ENCODE peak calls at places on chromosomes 11 and 22, in seven cellular contexts. E is left lung, V is hepatocyte, W is lower lobe of right lung, H is colonic mucosa, O is heart left ventricle, L is lung. P is an unnamed sample. For H3K27me3, the result is how much of the 10 kb centered on the place peaks cover.

GRCh38 chr11:33701831-33702230 is 1.2 kb upstream of the C11orf91 start:
- DNase-seq in E (no peak), V (no peak), W (no peak), H (no peak), O (peak), L (no peak), P (peak)

GRCh38 chr11:69172674-69173073 is 16.9 kb downstream of the SMIM38 start:
- DNase-seq in E (no peak), V (no peak), W (no peak), H (no peak), O (no peak), L (no peak), P (peak)

GRCh38 chr22:36773935-36774334 is 2.0 kb downstream of the IFT27 start:
- DNase-seq in E (no peak), V (peak), W (no peak), H (no peak), O (no peak), L (no peak), P (peak)

GRCh38 chr22:36329217-36330078 is 58.3 kb downstream of the MYH9 start:
- DNase-seq in E (peak), V (peak), W (peak), H (peak), O (peak), L (peak), P (peak)

GRCh38 chr22:39284142-39284980 is 35.1 kb downstream of the RPL3 start:
- DNase-seq in E (no peak), V (no peak), W (no peak), H (no peak), O (no peak), L (no peak), P (no peak)

GRCh38 chr11:28566643-28567042 is 458.5 kb downstream of the METTL15 start:
- DNase-seq in E (peak), V (peak), W (peak), H (peak), O (peak), L (peak), P (peak)

GRCh38 chr11:73854680-73855079 is 22.0 kb downstream of the COA4 start:
- DNase-seq in E (no peak), V (no peak), W (no peak), H (no peak), O (no peak), L (no peak), P (peak)

GRCh38 chr11:73974611-73975478 is 7.8 kb downstream of the UCP2 start:
- DNase-seq in E (no peak), V (no peak), W (no peak), H (peak), O (no peak), L (no peak), P (no peak)

GRCh38 chr11:118522571-118523072 is 4.7 kb upstream of the TTC36 start:
- DNase-seq in E (no peak), V (peak), W (no peak), H (no peak), O (no peak), L (no peak), P (peak)

GRCh38 chr22:19814428-19814827 is 40.2 kb downstream of the GNB1L start:
- DNase-seq in E (no peak), V (no peak), W (no peak), H (no peak), O (no peak), L (no peak), P (no peak)

DNA sequence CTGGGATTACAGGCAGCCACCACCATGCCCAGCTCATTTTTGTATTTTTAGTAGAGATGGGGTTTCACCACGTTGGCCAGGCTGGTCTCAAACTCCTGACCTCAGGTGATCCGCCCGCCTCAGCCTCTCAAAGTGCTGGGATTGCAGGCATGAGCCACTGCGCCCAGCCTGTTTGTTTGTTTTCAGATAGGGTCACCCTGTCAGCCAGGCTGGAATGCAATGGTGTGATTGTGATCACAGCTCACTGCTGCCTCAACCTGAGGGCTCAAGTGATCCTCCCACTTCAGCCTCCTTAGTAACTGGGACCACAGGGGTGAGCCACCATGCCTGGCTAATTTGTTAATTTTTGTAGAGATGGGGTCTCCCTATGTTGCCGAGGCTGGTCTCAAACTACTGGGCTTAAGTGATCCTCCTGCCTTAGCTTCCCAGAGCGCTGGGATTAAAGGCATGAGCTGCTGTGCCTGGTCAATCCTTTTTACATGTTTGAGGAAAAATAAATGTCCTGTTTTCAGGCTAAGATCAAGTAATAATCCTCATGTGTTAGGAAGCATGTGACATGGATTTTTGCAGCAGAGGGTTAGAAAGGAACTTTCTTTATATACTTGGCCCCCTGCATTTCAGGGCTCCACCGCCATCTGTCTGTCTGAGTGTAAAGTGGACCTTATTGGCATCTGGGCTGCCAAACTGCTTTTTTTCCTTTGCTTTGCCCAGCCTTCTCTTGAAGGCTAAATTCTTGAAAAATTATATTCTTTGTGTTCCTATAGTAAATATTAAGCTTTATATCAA is 4.8 kb upstream of the SLC3A2 start:
- DNase-seq in E (no peak), V (no peak), W (peak), H (no peak), O (no peak), L (no peak), P (no peak)
- TF ChIP-seq CTCF in E (no peak), V (no peak), W (no peak), H (no peak), O (no peak), L (no peak), P (no peak)

GRCh38 chr11:119977881-119978280 is 160.0 kb downstream of the TRIM29 start:
- DNase-seq in E (no peak), V (no peak), W (no peak), H (no peak), O (no peak), L (no peak), P (no peak)

GRCh38 chr11:119976805-119977583 is 160.9 kb downstream of the TRIM29 start:
- DNase-seq in E (no peak), V (peak), W (no peak), H (no peak), O (no peak), L (no peak), P (no peak)

GRCh38 chr11:119975561-119976152 is 162.3 kb downstream of the TRIM29 start:
- DNase-seq in E (no peak), V (no peak), W (no peak), H (no peak), O (no peak), L (no peak), P (no peak)

GRCh38 chr11:119979716-119980115 is 158.2 kb downstream of the TRIM29 start:
- DNase-seq in E (no peak), V (no peak), W (no peak), H (no peak), O (no peak), L (no peak), P (no peak)

DNA sequence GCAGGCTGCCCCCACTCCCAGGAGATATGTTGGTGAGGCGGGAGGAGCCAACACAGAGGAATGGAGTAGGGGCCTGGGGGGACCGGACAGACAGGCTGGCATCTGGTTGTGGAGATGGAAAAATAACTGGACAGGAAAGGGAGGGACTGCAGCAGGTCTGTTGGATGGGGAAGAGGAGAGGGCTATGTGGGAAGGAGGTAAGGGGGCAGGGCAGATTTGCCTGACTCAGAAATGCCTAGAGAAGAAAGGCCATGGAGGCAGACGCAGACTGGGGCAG is 160.4 kb downstream of the TRIM29 start:
- DNase-seq in E (no peak), V (no peak), W (no peak), H (no peak), O (no peak), L (no peak), P (no peak)
- H3K27me3 ChIP-seq in E (half or more), V (under half), W (under half), H (under half), O (under half), L (under half), P (under half)

DNA sequence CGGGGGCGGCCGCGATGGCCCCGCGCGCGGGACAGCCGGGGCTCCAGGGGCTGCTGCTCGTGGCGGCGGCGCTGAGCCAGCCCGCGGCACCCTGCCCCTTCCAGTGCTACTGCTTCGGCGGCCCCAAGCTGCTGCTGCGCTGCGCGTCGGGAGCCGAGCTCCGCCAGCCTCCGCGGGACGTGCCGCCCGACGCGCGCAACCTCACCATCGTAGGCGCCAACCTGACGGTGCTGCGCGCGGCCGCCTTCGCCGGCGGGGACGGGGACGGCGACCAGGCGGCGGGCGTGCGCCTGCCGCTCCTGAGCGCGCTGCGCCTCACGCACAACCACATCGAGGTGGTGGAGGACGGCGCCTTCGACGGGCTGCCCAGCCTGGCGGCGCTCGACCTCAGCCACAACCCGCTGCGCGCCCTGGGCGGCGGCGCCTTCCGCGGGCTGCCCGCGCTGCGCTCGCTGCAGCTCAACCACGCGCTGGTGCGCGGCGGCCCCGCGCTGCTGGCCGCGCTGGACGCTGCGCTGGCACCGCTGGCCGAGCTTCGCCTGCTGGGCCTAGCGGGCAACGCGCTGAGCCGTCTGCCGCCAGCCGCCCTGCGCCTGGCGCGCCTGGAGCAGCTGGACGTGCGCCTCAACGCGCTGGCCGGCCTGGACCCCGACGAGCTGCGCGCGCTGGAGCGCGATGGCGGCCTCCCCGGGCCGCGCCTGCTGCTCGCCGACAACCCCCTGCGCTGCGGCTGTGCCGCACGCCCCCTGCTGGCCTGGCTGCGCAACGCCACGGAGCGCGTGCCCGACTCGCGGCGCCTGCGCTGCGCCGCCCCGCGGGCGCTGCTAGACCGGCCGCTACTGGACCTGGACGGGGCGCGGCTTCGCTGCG is 697 bp downstream of the TPBGL start:
- DNase-seq in E (peak), V (peak), W (peak), H (peak), O (peak), L (peak), P (peak)
- H3K4me3 ChIP-seq in E (peak), V (peak), W (peak), H (peak), O (peak), L (peak), P (peak)

DNA sequence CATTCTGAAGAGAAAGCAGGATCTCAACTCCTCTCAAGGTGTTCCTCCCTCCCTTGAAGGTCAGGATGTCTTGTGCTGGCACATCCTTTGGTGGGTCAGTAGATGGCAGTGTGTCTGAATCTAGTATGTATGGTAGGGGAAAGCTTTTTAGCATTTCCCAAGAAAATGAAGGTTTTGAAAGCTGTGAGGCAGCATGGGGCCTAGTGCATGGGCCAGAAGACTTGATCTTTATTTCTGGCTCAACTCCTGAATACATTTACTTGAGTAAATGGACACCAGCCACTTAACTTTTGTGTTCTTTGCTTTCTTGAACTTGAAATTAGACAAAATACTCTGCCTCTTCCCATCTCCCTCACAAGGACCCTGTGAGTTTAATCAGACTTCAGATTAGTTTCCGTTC is 289.0 kb downstream of the CASP12 start:
- DNase-seq in E (no peak), V (peak), W (no peak), H (peak), O (no peak), L (no peak), P (peak)
- TF ChIP-seq CTCF in E (peak), V (peak), W (peak), H (peak), O (peak), L (peak), P (peak)

GRCh38 chr11:31690516-31690915 is 120.6 kb downstream of the PAX6 start:
- DNase-seq in E (no peak), V (no peak), W (no peak), H (no peak), O (no peak), L (no peak), P (no peak)
- H3K27me3 ChIP-seq in E (under half), V (under half), W (under half), H (under half), O (under half), L (under half), P (under half)

GRCh38 chr11:47376183-47376542 is 2.2 kb downstream of the SPI1 start:
- DNase-seq in E (no peak), V (no peak), W (no peak), H (no peak), O (no peak), L (no peak), P (no peak)

GRCh38 chr11:47373876-47374820 is 4.2 kb downstream of the SPI1 start:
- DNase-seq in E (peak), V (peak), W (peak), H (peak), O (peak), L (peak), P (peak)

GRCh38 chr11:47376543-47377371 is 1.6 kb downstream of the SPI1 start:
- DNase-seq in E (peak), V (no peak), W (peak), H (no peak), O (no peak), L (peak), P (no peak)

GRCh38 chr11:47375020-47375419 is 3.3 kb downstream of the SPI1 start:
- DNase-seq in E (no peak), V (no peak), W (no peak), H (no peak), O (no peak), L (no peak), P (no peak)

DNA sequence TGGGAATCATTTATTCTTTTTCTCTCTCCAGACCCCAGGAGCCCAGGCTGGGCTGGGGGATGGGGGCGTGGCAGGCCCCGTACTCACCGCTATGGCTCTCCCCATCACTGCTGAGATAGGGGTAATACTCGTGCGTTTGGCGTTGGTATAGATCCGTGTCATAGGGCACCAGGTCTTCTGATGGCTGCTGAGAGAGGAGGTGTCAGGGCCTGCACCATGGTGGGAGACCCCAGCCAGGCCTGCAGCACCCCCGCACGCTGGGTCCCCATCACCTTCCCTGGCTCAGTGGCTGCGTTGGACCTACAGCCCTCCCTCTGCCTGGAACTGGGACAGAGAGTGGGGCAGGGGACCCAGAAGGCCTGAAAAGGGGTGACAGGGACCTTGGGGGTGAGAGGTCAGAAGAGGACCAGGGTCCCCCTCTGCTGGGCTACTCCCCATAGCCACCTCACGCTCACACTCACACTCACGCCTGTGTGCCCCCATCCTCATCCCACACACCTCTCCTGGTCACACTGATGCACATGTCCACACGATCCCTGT is 2.7 kb downstream of the SPI1 start:
- DNase-seq in E (no peak), V (no peak), W (no peak), H (no peak), O (no peak), L (no peak), P (no peak)
- H3K4me3 ChIP-seq in E (no peak), V (no peak), W (peak), H (peak), O (peak), L (no peak), P (no peak)

GRCh38 chr11:8096575-8096974 is 15.6 kb downstream of the TUB start:
- DNase-seq in E (no peak), V (no peak), W (no peak), H (no peak), O (no peak), L (no peak), P (no peak)
- TF ChIP-seq CTCF in E (no peak), V (no peak), W (no peak), H (no peak), O (no peak), L (no peak), P (no peak)

DNA sequence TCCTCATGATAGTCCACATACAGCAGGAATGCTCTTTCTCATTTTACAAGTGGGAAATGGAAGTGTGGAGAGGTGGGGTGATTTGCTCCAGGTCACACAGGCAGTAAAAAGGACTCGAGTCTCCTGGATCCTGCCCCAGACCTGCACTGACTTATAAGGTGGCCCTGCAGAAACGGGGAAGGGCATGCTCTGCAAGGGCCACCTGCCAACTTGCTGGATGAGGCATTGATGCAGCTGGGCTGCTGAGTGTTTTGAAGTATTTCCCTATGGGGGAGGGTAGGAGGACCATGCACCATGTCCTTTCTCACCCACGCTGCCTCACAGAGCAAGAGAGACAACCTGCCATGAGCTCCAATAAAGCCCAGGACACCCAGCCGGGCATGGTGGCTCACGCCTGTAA is 36.9 kb downstream of the OR6Q1 start:
- DNase-seq in E (no peak), V (no peak), W (no peak), H (no peak), O (no peak), L (no peak), P (peak)
- H3K27me3 ChIP-seq in E (under half), V (under half), W (under half), H (under half), O (under half), L (under half), P (under half)

GRCh38 chr22:46052801-46053562 is 76.0 kb upstream of the WNT7B start:
- DNase-seq in E (peak), V (no peak), W (peak), H (peak), O (peak), L (peak), P (no peak)
- H3K4me3 ChIP-seq in E (peak), V (no peak), W (peak), H (peak), O (peak), L (peak), P (peak)

GRCh38 chr11:123006860-123007542 is 25.4 kb upstream of the BSX start:
- DNase-seq in E (no peak), V (no peak), W (no peak), H (no peak), O (no peak), L (no peak), P (no peak)
- TF ChIP-seq CTCF in E (no peak), V (no peak), W (no peak), H (no peak), O (no peak), L (no peak), P (no peak)

P was measured in bronchial epithelial cell.